ENCODE peak calls at places on chromosome 16, in four cellular contexts. I is hepatic stellate cell, J is mucosa of gallbladder, F is brain microvascular endothelial cell. L is an unnamed sample.

GRCh38 chr16:68737046-68737729 is at the start of gene CDH1:
- DNase-seq in I (no peak), J (peak), F (no peak), L (no peak)

GRCh38 chr16:88922114-88922825 is 54.7 kb downstream of the CBFA2T3 start:
- DNase-seq in I (peak), J (peak), F (peak), L (no peak)

GRCh38 chr16:68074850-68075249 is 10.3 kb upstream of the NFATC3 start:
- DNase-seq in I (no peak), J (no peak), F (no peak), L (no peak)

GRCh38 chr16:11632455-11632921 is 35.8 kb upstream of the SNN start:
- DNase-seq in I (peak), J (peak), F (peak), L (no peak)

GRCh38 chr16:88527937-88528743 is 42.1 kb upstream of the ZC3H18 start:
- DNase-seq in I (no peak), J (no peak), F (no peak), L (no peak)

GRCh38 chr16:46747777-46748651 is at the start of gene MYLK3:
- DNase-seq in I (no peak), J (no peak), F (no peak), L (no peak)

GRCh38 chr16:83971165-83972130 is 3.4 kb downstream of the NECAB2 start:
- DNase-seq in I (no peak), J (no peak), F (no peak), L (no peak)

GRCh38 chr16:23245268-23245667 is 56.8 kb upstream of the SCNN1B start:
- DNase-seq in I (no peak), J (no peak), F (no peak), L (no peak)

GRCh38 chr16:68744744-68745280 is 7.7 kb downstream of the CDH1 start:
- DNase-seq in I (no peak), J (peak), F (peak), L (peak)

GRCh38 chr16:887846-888245 is 82.9 kb downstream of the LMF1 start:
- DNase-seq in I (no peak), J (no peak), F (no peak), L (no peak)

GRCh38 chr16:88497561-88498420 is 44.7 kb downstream of the ZFPM1 start:
- DNase-seq in I (no peak), J (no peak), F (peak), L (no peak)

GRCh38 chr16:85610446-85611204 is 2.5 kb upstream of the GSE1 start:
- DNase-seq in I (peak), J (peak), F (peak), L (peak)

GRCh38 chr16:2585651-2586081 is 47.8 kb downstream of the PDPK1 start:
- DNase-seq in I (no peak), J (no peak), F (no peak), L (no peak)

GRCh38 chr16:71590584-71590983 is 13.7 kb upstream of the TAT start:
- DNase-seq in I (no peak), J (no peak), F (no peak), L (no peak)

GRCh38 chr16:8928467-8928957 is 35.2 kb downstream of the USP7 start:
- DNase-seq in I (no peak), J (no peak), F (no peak), L (no peak)

GRCh38 chr16:23274968-23275367 is 27.1 kb upstream of the SCNN1B start:
- DNase-seq in I (no peak), J (no peak), F (peak), L (peak)

GRCh38 chr16:14249291-14250032 is 178.3 kb downstream of the MRTFB start:
- DNase-seq in I (peak), J (peak), F (peak), L (peak)

GRCh38 chr16:12661656-12662172 is 142.0 kb downstream of the CPPED1 start:
- DNase-seq in I (no peak), J (peak), F (no peak), L (no peak)

GRCh38 chr16:87207509-87207908 is 109.7 kb downstream of the C16orf95 start:
- DNase-seq in I (no peak), J (no peak), F (peak), L (no peak)

GRCh38 chr16:55040366-55041086 is 109.9 kb downstream of the IRX5 start:
- DNase-seq in I (no peak), J (no peak), F (no peak), L (no peak)

GRCh38 chr16:2244301-2244700 is 7.1 kb downstream of the ECI1 start:
- DNase-seq in I (no peak), J (no peak), F (no peak), L (no peak)

GRCh38 chr16:53717577-53717976 is 13.6 kb downstream of the FTO start:
- DNase-seq in I (no peak), J (no peak), F (no peak), L (no peak)

GRCh38 chr16:85390511-85391174 is 222.5 kb upstream of the GSE1 start:
- DNase-seq in I (peak), J (peak), F (peak), L (peak)

GRCh38 chr16:22694887-22695382 is 119.0 kb upstream of the HS3ST2 start:
- DNase-seq in I (peak), J (peak), F (peak), L (no peak)

GRCh38 chr16:50265260-50265659 is 1.1 kb upstream of the ADCY7 start:
- DNase-seq in I (no peak), J (no peak), F (no peak), L (no peak)

GRCh38 chr16:24273511-24273910 is 17.4 kb downstream of the CACNG3 start:
- DNase-seq in I (no peak), J (no peak), F (no peak), L (peak)

GRCh38 chr16:85614338-85615013 is 1.4 kb downstream of the GSE1 start:
- DNase-seq in I (no peak), J (no peak), F (no peak), L (no peak)

GRCh38 chr16:53924311-53924860 is 220.4 kb downstream of the FTO start:
- DNase-seq in I (no peak), J (no peak), F (no peak), L (no peak)

GRCh38 chr16:79628501-79628975 is 28.0 kb upstream of the MAF start:
- DNase-seq in I (peak), J (no peak), F (peak), L (no peak)

GRCh38 chr16:69111216-69111615 is 5.8 kb downstream of the HAS3 start:
- DNase-seq in I (no peak), J (no peak), F (no peak), L (no peak)

GRCh38 chr16:12896562-12896961 is 4.8 kb upstream of the SHISA9 start:
- DNase-seq in I (no peak), J (no peak), F (no peak), L (no peak)

GRCh38 chr16:19879241-19879792 is 5.3 kb downstream of the GPRC5B start:
- DNase-seq in I (no peak), J (no peak), F (no peak), L (no peak)

GRCh38 chr16:3194792-3195191 is 6.8 kb downstream of the OR1F1 start:
- DNase-seq in I (no peak), J (no peak), F (no peak), L (no peak)

GRCh38 chr16:1098266-1098991 is 2.4 kb upstream of the C1QTNF8 start:
- DNase-seq in I (no peak), J (no peak), F (no peak), L (no peak)

GRCh38 chr16:25217921-25218320 is 1.2 kb downstream of the AQP8 start:
- DNase-seq in I (no peak), J (no peak), F (no peak), L (no peak)

GRCh38 chr16:85458952-85459351 is 154.2 kb upstream of the GSE1 start:
- DNase-seq in I (no peak), J (no peak), F (no peak), L (no peak)

GRCh38 chr16:70659546-70659945 is 13.2 kb downstream of the IL34 start:
- DNase-seq in I (no peak), J (no peak), F (no peak), L (no peak)

GRCh38 chr16:85497622-85498314 is 115.4 kb upstream of the GSE1 start:
- DNase-seq in I (no peak), J (no peak), F (no peak), L (no peak)

GRCh38 chr16:56559109-56559508 is 5.8 kb upstream of the MT4 start:
- DNase-seq in I (no peak), J (no peak), F (no peak), L (no peak)

GRCh38 chr16:90077240-90077756 is at the start of gene PRDM7:
- DNase-seq in I (peak), J (peak), F (peak), L (peak)

L was measured in A549.